ENCODE peak calls at places on chromosome 4, in four cellular contexts. One of them, this sample, is unnamed.

GRCh38 chr4:113445286-113445685 is 316.3 kb downstream of the CAMK2D start:
- DNase-seq in RWPE1: peak
- DNase-seq in choroid plexus epithelial cell: peak
- DNase-seq in CD14-positive monocyte: no peak
- DNase-seq in this sample: no peak

GRCh38 chr4:100707786-100708185 is 190.0 kb upstream of the EMCN start:
- DNase-seq in CD14-positive monocyte: no peak
- DNase-seq in choroid plexus epithelial cell: peak
- DNase-seq in RWPE1: no peak
- DNase-seq in this sample: no peak

GRCh38 chr4:29277381-29277780 is 1442.8 kb upstream of the PCDH7 start:
- DNase-seq in choroid plexus epithelial cell: peak
- DNase-seq in RWPE1: peak
- DNase-seq in CD14-positive monocyte: no peak
- DNase-seq in this sample: no peak

GRCh38 chr4:100268807-100269206 is 78.5 kb upstream of the DDIT4L start:
- DNase-seq in choroid plexus epithelial cell: no peak
- DNase-seq in CD14-positive monocyte: no peak
- DNase-seq in RWPE1: no peak
- DNase-seq in this sample: no peak

GRCh38 chr4:27057053-27057452 is 196.4 kb downstream of the STIM2 start:
- DNase-seq in choroid plexus epithelial cell: no peak
- DNase-seq in CD14-positive monocyte: no peak
- DNase-seq in RWPE1: no peak
- DNase-seq in this sample: no peak

GRCh38 chr4:100651499-100652165 is 133.8 kb upstream of the EMCN start:
- DNase-seq in RWPE1: no peak
- DNase-seq in choroid plexus epithelial cell: no peak
- DNase-seq in CD14-positive monocyte: no peak
- DNase-seq in this sample: no peak

GRCh38 chr4:40731792-40732245 is 17.9 kb upstream of the NSUN7 start:
- DNase-seq in RWPE1: no peak
- DNase-seq in choroid plexus epithelial cell: no peak
- DNase-seq in CD14-positive monocyte: peak
- DNase-seq in this sample: no peak

GRCh38 chr4:140188975-140189374 is 35.0 kb upstream of the MAML3 start:
- DNase-seq in RWPE1: peak
- DNase-seq in choroid plexus epithelial cell: peak
- DNase-seq in CD14-positive monocyte: no peak
- DNase-seq in this sample: no peak

GRCh38 chr4:139956436-139957107 is 197.4 kb downstream of the MAML3 start:
- DNase-seq in RWPE1: no peak
- DNase-seq in CD14-positive monocyte: no peak
- DNase-seq in choroid plexus epithelial cell: no peak
- DNase-seq in this sample: no peak

GRCh38 chr4:53676402-53676871 is 85.2 kb upstream of the LNX1 start:
- DNase-seq in choroid plexus epithelial cell: peak
- DNase-seq in RWPE1: no peak
- DNase-seq in CD14-positive monocyte: no peak
- DNase-seq in this sample: no peak

GRCh38 chr4:48127231-48127881 is 6.7 kb downstream of the TXK start:
- DNase-seq in CD14-positive monocyte: no peak
- DNase-seq in choroid plexus epithelial cell: no peak
- DNase-seq in RWPE1: no peak
- DNase-seq in this sample: no peak

GRCh38 chr4:766559-767283 is 59.2 kb downstream of the CPLX1 start:
- DNase-seq in choroid plexus epithelial cell: no peak
- DNase-seq in RWPE1: no peak
- DNase-seq in CD14-positive monocyte: no peak
- DNase-seq in this sample: no peak

GRCh38 chr4:100823066-100823992 is 305.5 kb upstream of the EMCN start:
- DNase-seq in CD14-positive monocyte: no peak
- DNase-seq in choroid plexus epithelial cell: peak
- DNase-seq in RWPE1: peak
- DNase-seq in this sample: no peak

GRCh38 chr4:177214935-177215334 is 94.7 kb upstream of the NEIL3 start:
- DNase-seq in RWPE1: no peak
- DNase-seq in CD14-positive monocyte: no peak
- DNase-seq in choroid plexus epithelial cell: no peak
- DNase-seq in this sample: no peak

GRCh38 chr4:80069837-80070788 is 2.9 kb downstream of the ANTXR2 start:
- DNase-seq in CD14-positive monocyte: no peak
- DNase-seq in choroid plexus epithelial cell: peak
- DNase-seq in RWPE1: peak
- DNase-seq in this sample: no peak

GRCh38 chr4:62548765-62549164 is 1348.6 kb downstream of the ADGRL3 start:
- DNase-seq in choroid plexus epithelial cell: no peak
- DNase-seq in RWPE1: no peak
- DNase-seq in CD14-positive monocyte: no peak
- DNase-seq in this sample: no peak

GRCh38 chr4:179415842-179416223 is 1973.6 kb upstream of the AGA start:
- DNase-seq in CD14-positive monocyte: no peak
- DNase-seq in RWPE1: no peak
- DNase-seq in choroid plexus epithelial cell: no peak
- DNase-seq in this sample: no peak

GRCh38 chr4:5212255-5213032 is 161.2 kb downstream of the STK32B start:
- DNase-seq in RWPE1: no peak
- DNase-seq in CD14-positive monocyte: no peak
- DNase-seq in choroid plexus epithelial cell: no peak
- DNase-seq in this sample: no peak

GRCh38 chr4:6771229-6771671 is 11.3 kb upstream of the KIAA0232 start:
- DNase-seq in choroid plexus epithelial cell: no peak
- DNase-seq in CD14-positive monocyte: no peak
- DNase-seq in RWPE1: no peak
- DNase-seq in this sample: no peak

GRCh38 chr4:13546855-13547562 is 2.7 kb upstream of the NKX3-2 start:
- DNase-seq in RWPE1: no peak
- DNase-seq in CD14-positive monocyte: no peak
- DNase-seq in choroid plexus epithelial cell: no peak
- DNase-seq in this sample: no peak

GRCh38 chr4:115152081-115152480 is 38.7 kb upstream of the NDST4 start:
- DNase-seq in choroid plexus epithelial cell: no peak
- DNase-seq in RWPE1: no peak
- DNase-seq in CD14-positive monocyte: no peak
- DNase-seq in this sample: no peak

GRCh38 chr4:115159141-115159540 is 45.7 kb upstream of the NDST4 start:
- DNase-seq in CD14-positive monocyte: no peak
- DNase-seq in RWPE1: no peak
- DNase-seq in choroid plexus epithelial cell: no peak
- DNase-seq in this sample: no peak

DNA sequence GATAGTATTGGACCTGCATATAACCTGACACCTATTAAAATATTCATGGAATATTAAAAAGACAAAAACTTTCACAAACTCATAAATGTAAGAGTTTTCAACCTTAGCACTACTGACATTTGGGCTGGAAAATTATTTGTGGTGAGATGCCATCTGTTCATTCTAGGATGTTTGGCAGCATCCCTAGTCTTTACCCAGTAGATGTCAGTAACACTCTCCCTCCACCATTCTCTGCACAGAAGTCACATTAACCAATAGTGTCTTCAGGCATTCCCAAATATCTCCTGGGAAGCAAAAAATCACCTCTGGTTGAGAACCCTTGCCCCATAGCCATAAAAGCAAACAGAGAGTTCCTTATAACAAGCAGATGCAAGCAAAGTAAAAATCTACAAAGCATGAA is 41.4 kb upstream of the NDST4 start:
- DNase-seq in RWPE1: no peak
- DNase-seq in CD14-positive monocyte: no peak
- DNase-seq in choroid plexus epithelial cell: peak
- DNase-seq in this sample: no peak
- TF ChIP-seq CTCF in RWPE1: no peak
- TF ChIP-seq CTCF in CD14-positive monocyte: no peak
- TF ChIP-seq CTCF in choroid plexus epithelial cell: no peak
- TF ChIP-seq CTCF in this sample: peak

GRCh38 chr4:183444953-183445543 is 612 bp downstream of the CDKN2AIP start:
- DNase-seq in RWPE1: peak
- DNase-seq in choroid plexus epithelial cell: peak
- DNase-seq in CD14-positive monocyte: peak
- DNase-seq in this sample: peak
- TF ChIP-seq CTCF in RWPE1: no peak
- TF ChIP-seq CTCF in choroid plexus epithelial cell: no peak
- TF ChIP-seq CTCF in CD14-positive monocyte: no peak
- TF ChIP-seq CTCF in this sample: peak

GRCh38 chr4:111871802-111872201 is 273.5 kb upstream of the FAM241A start:
- DNase-seq in choroid plexus epithelial cell: no peak
- DNase-seq in RWPE1: no peak
- DNase-seq in CD14-positive monocyte: no peak
- DNase-seq in this sample: no peak
- TF ChIP-seq CTCF in choroid plexus epithelial cell: no peak
- TF ChIP-seq CTCF in RWPE1: no peak
- TF ChIP-seq CTCF in CD14-positive monocyte: no peak
- TF ChIP-seq CTCF in this sample: no peak

DNA sequence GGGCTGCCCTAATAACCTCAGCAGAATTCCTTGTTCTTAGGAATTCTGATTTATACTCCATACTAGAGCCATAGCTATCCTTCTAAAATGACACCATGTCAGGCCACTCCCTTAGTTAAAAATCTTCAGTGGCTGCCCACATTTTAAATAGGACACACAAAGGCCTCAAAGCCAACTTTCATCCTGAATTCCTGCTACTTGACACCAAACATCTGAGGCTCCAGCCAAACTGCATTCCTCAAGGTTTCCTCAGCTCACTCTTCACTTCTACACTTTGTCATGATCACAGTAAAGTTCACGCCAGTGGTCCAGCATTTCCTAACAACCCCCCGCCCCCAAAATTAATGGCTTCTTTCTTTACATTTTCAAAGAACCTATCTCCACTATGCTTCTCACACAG is 124.3 kb downstream of the ADGRA3 start:
- DNase-seq in choroid plexus epithelial cell: peak
- DNase-seq in CD14-positive monocyte: no peak
- DNase-seq in RWPE1: no peak
- DNase-seq in this sample: no peak
- TF ChIP-seq CTCF in choroid plexus epithelial cell: no peak
- TF ChIP-seq CTCF in CD14-positive monocyte: no peak
- TF ChIP-seq CTCF in RWPE1: no peak
- TF ChIP-seq CTCF in this sample: no peak

GRCh38 chr4:126582737-126583136 is 1050.0 kb upstream of the INTU start:
- DNase-seq in choroid plexus epithelial cell: peak
- DNase-seq in CD14-positive monocyte: no peak
- DNase-seq in RWPE1: no peak
- DNase-seq in this sample: no peak
- TF ChIP-seq CTCF in choroid plexus epithelial cell: peak
- TF ChIP-seq CTCF in CD14-positive monocyte: no peak
- TF ChIP-seq CTCF in RWPE1: no peak
- TF ChIP-seq CTCF in this sample: no peak

GRCh38 chr4:111806331-111806730 is 338.9 kb upstream of the FAM241A start:
- DNase-seq in choroid plexus epithelial cell: no peak
- DNase-seq in RWPE1: peak
- DNase-seq in CD14-positive monocyte: no peak
- DNase-seq in this sample: no peak
- TF ChIP-seq CTCF in choroid plexus epithelial cell: peak
- TF ChIP-seq CTCF in RWPE1: no peak
- TF ChIP-seq CTCF in CD14-positive monocyte: no peak
- TF ChIP-seq CTCF in this sample: peak

DNA sequence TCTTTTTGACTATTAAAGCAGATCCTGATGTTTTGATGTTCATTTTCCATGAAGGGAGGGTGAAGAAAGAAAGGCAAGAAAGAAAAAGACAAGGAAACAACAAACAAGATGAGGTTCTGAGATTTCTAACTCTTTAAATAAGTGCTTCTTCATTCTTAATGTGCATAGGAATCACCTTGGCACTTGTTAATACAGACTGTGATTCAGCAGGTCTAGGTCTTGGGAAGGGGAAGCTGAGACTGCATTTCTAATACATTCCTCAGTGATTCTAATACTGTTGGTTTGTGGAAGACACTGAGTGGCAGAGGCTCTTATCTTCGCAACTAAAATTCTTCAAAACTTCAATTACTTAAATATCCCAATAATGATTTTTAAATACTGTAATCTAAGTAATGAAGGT is 95.2 kb upstream of the NAP1L5 start:
- DNase-seq in CD14-positive monocyte: no peak
- DNase-seq in RWPE1: no peak
- DNase-seq in choroid plexus epithelial cell: peak
- DNase-seq in this sample: no peak
- TF ChIP-seq CTCF in CD14-positive monocyte: no peak
- TF ChIP-seq CTCF in RWPE1: no peak
- TF ChIP-seq CTCF in choroid plexus epithelial cell: no peak
- TF ChIP-seq CTCF in this sample: no peak

GRCh38 chr4:3366893-3367775 is 74.3 kb downstream of the RGS12 start:
- DNase-seq in RWPE1: no peak
- DNase-seq in CD14-positive monocyte: no peak
- DNase-seq in choroid plexus epithelial cell: no peak
- DNase-seq in this sample: no peak
- TF ChIP-seq CTCF in RWPE1: no peak
- TF ChIP-seq CTCF in CD14-positive monocyte: no peak
- TF ChIP-seq CTCF in choroid plexus epithelial cell: no peak
- TF ChIP-seq CTCF in this sample: peak

GRCh38 chr4:3418029-3418762 is 23.6 kb upstream of the HGFAC start:
- DNase-seq in CD14-positive monocyte: peak
- DNase-seq in choroid plexus epithelial cell: no peak
- DNase-seq in RWPE1: no peak
- DNase-seq in this sample: no peak
- TF ChIP-seq CTCF in CD14-positive monocyte: peak
- TF ChIP-seq CTCF in choroid plexus epithelial cell: peak
- TF ChIP-seq CTCF in RWPE1: no peak
- TF ChIP-seq CTCF in this sample: no peak

GRCh38 chr4:18021470-18021719 is 160 bp downstream of the LCORL start:
- DNase-seq in choroid plexus epithelial cell: no peak
- DNase-seq in RWPE1: peak
- DNase-seq in CD14-positive monocyte: no peak
- DNase-seq in this sample: no peak

GRCh38 chr4:18022572-18023039 is 1.1 kb upstream of the LCORL start:
- DNase-seq in RWPE1: no peak
- DNase-seq in choroid plexus epithelial cell: peak
- DNase-seq in CD14-positive monocyte: no peak
- DNase-seq in this sample: no peak

GRCh38 chr4:18020145-18020670 is 1.3 kb downstream of the LCORL start:
- DNase-seq in RWPE1: no peak
- DNase-seq in CD14-positive monocyte: no peak
- DNase-seq in choroid plexus epithelial cell: peak
- DNase-seq in this sample: no peak

GRCh38 chr4:18021720-18022571 is at the start of gene LCORL:
- DNase-seq in CD14-positive monocyte: peak
- DNase-seq in RWPE1: peak
- DNase-seq in choroid plexus epithelial cell: peak
- DNase-seq in this sample: peak

DNA sequence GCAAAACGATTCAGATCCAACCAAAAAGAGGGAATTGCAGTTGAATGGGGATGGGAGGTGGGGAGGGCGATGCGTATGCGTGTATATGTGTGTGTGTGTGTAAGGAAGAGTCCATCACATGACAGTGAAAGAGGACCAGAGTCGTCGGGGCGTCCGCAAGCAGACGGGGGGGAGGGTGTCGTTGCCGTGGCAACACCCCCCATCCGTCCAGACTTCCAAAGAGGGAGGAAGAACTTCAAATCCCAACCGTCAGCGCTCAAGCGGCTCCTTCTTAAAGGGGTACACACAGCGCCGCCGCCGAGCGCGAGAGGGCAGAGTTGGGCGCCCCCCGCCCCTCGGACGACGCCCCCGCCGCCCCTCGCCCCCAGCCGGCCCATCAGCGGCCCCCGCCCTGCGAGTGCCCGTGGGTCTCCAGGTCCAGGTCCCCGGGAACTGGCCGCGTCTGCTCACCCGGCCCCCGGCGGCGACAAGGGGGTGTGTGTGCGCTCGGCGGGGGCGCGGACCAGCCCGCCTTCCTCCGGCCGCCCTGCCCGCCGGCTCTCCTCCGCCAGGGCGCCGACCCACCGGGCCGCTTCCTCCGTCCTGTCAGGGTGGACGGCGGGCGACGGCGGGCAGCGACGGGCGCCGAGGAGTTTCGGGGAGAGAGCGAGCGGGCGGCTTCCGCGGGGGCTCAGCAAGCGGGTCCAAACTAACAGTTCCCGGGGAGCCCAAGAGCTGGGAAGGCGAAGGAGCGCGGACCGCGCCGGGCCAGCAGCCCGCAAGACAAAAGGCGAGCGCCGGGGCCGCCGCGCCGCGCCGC is 685 bp downstream of the LCORL start:
- DNase-seq in choroid plexus epithelial cell: peak
- DNase-seq in RWPE1: peak
- DNase-seq in CD14-positive monocyte: peak
- DNase-seq in this sample: peak
- TF ChIP-seq CTCF in choroid plexus epithelial cell: no peak
- TF ChIP-seq CTCF in RWPE1: no peak
- TF ChIP-seq CTCF in CD14-positive monocyte: peak
- TF ChIP-seq CTCF in this sample: peak

This sample was measured in type B pancreatic cell.